ENCODE peak calls at places on chromosomes 7 and 10, in five cellular contexts. Y is globus pallidus; E is occipital lobe; J is stimulated activated CD8-positive, alpha-beta memory T cell treated with anti-CD3 and anti-CD28 coated beads, Interleukin-7, amount 100 ng/mL, for 48 hours; V is HS-5. B is an unnamed sample.

GRCh38 chr7:85688712-85689111 is 501.9 kb upstream of the SEMA3D start:
- DNase-seq in Y (no peak), E (no peak), J (no peak), V (no peak), B (no peak)

GRCh38 chr10:111113238-111113960 is 36.6 kb downstream of the ADRA2A start:
- DNase-seq in Y (no peak), E (no peak), J (no peak), V (no peak), B (no peak)

GRCh38 chr10:45000138-45000763 is 472 bp upstream of the ZNF22 start:
- DNase-seq in Y (no peak), E (no peak), J (no peak), V (peak), B (peak)

GRCh38 chr10:132807621-132808049 is 21.7 kb upstream of the NKX6-2 start:
- DNase-seq in Y (no peak), E (no peak), J (no peak), V (no peak), B (no peak)

GRCh38 chr10:68301790-68302502 is 29.9 kb upstream of the HNRNPH3 start:
- DNase-seq in Y (peak), E (no peak), J (no peak), V (peak), B (peak)

GRCh38 chr7:73721237-73721848 is 1.9 kb upstream of the STX1A start:
- DNase-seq in Y (peak), E (peak), J (no peak), V (no peak), B (no peak)

GRCh38 chr7:128351296-128352123 is 7.8 kb upstream of the RBM28 start:
- DNase-seq in Y (no peak), E (no peak), J (no peak), V (no peak), B (no peak)

GRCh38 chr7:81181066-81181465 is 262.2 kb upstream of the SEMA3C start:
- DNase-seq in Y (no peak), E (no peak), J (no peak), V (no peak), B (no peak)

GRCh38 chr7:128742206-128742605 is 3.0 kb downstream of the CALU start:
- DNase-seq in Y (no peak), E (no peak), J (no peak), V (peak), B (peak)

GRCh38 chr7:100803398-100804161 is 23.7 kb downstream of the EPHB4 start:
- DNase-seq in Y (peak), E (peak), J (no peak), V (no peak), B (peak)

GRCh38 chr7:27392477-27392876 is 149.9 kb downstream of the EVX1 start:
- DNase-seq in Y (no peak), E (no peak), J (no peak), V (no peak), B (no peak)

GRCh38 chr10:67262675-67263074 is 336.8 kb downstream of the LRRTM3 start:
- DNase-seq in Y (no peak), E (no peak), J (no peak), V (no peak), B (no peak)

GRCh38 chr10:63237396-63237795 is 104.3 kb downstream of the NRBF2 start:
- DNase-seq in Y (no peak), E (no peak), J (no peak), V (no peak), B (no peak)

GRCh38 chr7:96837583-96837982 is 127.9 kb upstream of the SEM1 start:
- DNase-seq in Y (no peak), E (no peak), J (no peak), V (no peak), B (no peak)